ENCODE peak calls at places on chromosomes 11 and 22, in six cellular contexts. One of them, this sample, is unnamed.
A peak's percentile ranks its signal among the peaks of the same experiment; 100 is the strongest.

GRCh38 chr11:107648247-107648646 is 57.3 kb downstream of the ELMOD1 start:
- DNase-seq in HepG2: no peak
- DNase-seq in astrocyte: no peak
- DNase-seq in H1: no peak
- DNase-seq in fibroblast of lung: no peak
- DNase-seq in GM12878: no peak
- DNase-seq in this sample: no peak

GRCh38 chr11:2748061-2748813 is 48.4 kb upstream of the KCNQ1OT1 start:
- DNase-seq in HepG2: no peak
- DNase-seq in astrocyte: no peak
- DNase-seq in H1: no peak
- DNase-seq in fibroblast of lung: no peak
- DNase-seq in GM12878: no peak
- DNase-seq in this sample: no peak

GRCh38 chr22:42918500-42918899 is 61.4 kb upstream of the ARFGAP3 start:
- DNase-seq in HepG2: no peak
- DNase-seq in astrocyte: no peak
- DNase-seq in H1: no peak
- DNase-seq in fibroblast of lung: no peak
- DNase-seq in GM12878: no peak
- DNase-seq in this sample: no peak

GRCh38 chr11:118633979-118634378 is 26.6 kb downstream of the PHLDB1 start:
- DNase-seq in HepG2: no peak
- DNase-seq in astrocyte: peak; percentile 41
- DNase-seq in H1: no peak
- DNase-seq in fibroblast of lung: peak; percentile 62
- DNase-seq in GM12878: no peak
- DNase-seq in this sample: no peak

GRCh38 chr22:49780281-49780991 is 47.2 kb downstream of the BRD1 start:
- DNase-seq in HepG2: no peak
- DNase-seq in astrocyte: no peak
- DNase-seq in H1: no peak
- DNase-seq in fibroblast of lung: no peak
- DNase-seq in GM12878: no peak
- DNase-seq in this sample: no peak

GRCh38 chr11:10323793-10324170 is 18.9 kb downstream of the ADM start:
- DNase-seq in HepG2: no peak
- DNase-seq in astrocyte: peak; percentile 68
- DNase-seq in H1: no peak
- DNase-seq in fibroblast of lung: peak; percentile 74
- DNase-seq in GM12878: no peak
- DNase-seq in this sample: no peak

GRCh38 chr11:33696411-33696810 is 4.2 kb downstream of the C11orf91 start:
- DNase-seq in HepG2: no peak
- DNase-seq in astrocyte: no peak
- DNase-seq in H1: no peak
- DNase-seq in fibroblast of lung: no peak
- DNase-seq in GM12878: no peak
- DNase-seq in this sample: no peak

GRCh38 chr22:50180727-50181521 is 4.8 kb upstream of the TRABD start:
- DNase-seq in HepG2: no peak
- DNase-seq in astrocyte: no peak
- DNase-seq in H1: no peak
- DNase-seq in fibroblast of lung: no peak
- DNase-seq in GM12878: no peak
- DNase-seq in this sample: no peak

GRCh38 chr11:55054723-55055122 is 207.2 kb upstream of the TRIM48 start:
- DNase-seq in HepG2: no peak
- DNase-seq in astrocyte: no peak
- DNase-seq in H1: no peak
- DNase-seq in fibroblast of lung: no peak
- DNase-seq in GM12878: no peak
- DNase-seq in this sample: no peak

GRCh38 chr11:16779436-16779835 is 41.0 kb downstream of the C11orf58 start:
- DNase-seq in HepG2: no peak
- DNase-seq in astrocyte: no peak
- DNase-seq in H1: no peak
- DNase-seq in fibroblast of lung: no peak
- DNase-seq in GM12878: no peak
- DNase-seq in this sample: no peak

GRCh38 chr11:112784323-112785073 is 176.7 kb upstream of the NCAM1 start:
- DNase-seq in HepG2: no peak
- DNase-seq in astrocyte: peak; percentile 94
- DNase-seq in H1: no peak
- DNase-seq in fibroblast of lung: peak; percentile 95
- DNase-seq in GM12878: no peak
- DNase-seq in this sample: no peak

GRCh38 chr11:87659807-87660206 is 515.4 kb downstream of the RAB38 start:
- DNase-seq in HepG2: no peak
- DNase-seq in astrocyte: peak; percentile 25
- DNase-seq in H1: no peak
- DNase-seq in fibroblast of lung: peak; percentile 39
- DNase-seq in GM12878: no peak
- DNase-seq in this sample: no peak

GRCh38 chr22:45688606-45689080 is 17.0 kb downstream of the ATXN10 start:
- DNase-seq in HepG2: no peak
- DNase-seq in astrocyte: peak; percentile 95
- DNase-seq in H1: no peak
- DNase-seq in fibroblast of lung: peak; percentile 95
- DNase-seq in GM12878: no peak
- DNase-seq in this sample: no peak

GRCh38 chr11:38089728-38090127 is 1491.7 kb upstream of the RAG2 start:
- DNase-seq in HepG2: no peak
- DNase-seq in astrocyte: no peak
- DNase-seq in H1: no peak
- DNase-seq in fibroblast of lung: peak; percentile 6
- DNase-seq in GM12878: no peak
- DNase-seq in this sample: no peak

GRCh38 chr11:58493676-58494075 is 14.2 kb downstream of the OR5B21 start:
- DNase-seq in HepG2: no peak
- DNase-seq in astrocyte: peak; percentile 3
- DNase-seq in H1: no peak
- DNase-seq in fibroblast of lung: peak; percentile 8
- DNase-seq in GM12878: no peak
- DNase-seq in this sample: no peak

DNA sequence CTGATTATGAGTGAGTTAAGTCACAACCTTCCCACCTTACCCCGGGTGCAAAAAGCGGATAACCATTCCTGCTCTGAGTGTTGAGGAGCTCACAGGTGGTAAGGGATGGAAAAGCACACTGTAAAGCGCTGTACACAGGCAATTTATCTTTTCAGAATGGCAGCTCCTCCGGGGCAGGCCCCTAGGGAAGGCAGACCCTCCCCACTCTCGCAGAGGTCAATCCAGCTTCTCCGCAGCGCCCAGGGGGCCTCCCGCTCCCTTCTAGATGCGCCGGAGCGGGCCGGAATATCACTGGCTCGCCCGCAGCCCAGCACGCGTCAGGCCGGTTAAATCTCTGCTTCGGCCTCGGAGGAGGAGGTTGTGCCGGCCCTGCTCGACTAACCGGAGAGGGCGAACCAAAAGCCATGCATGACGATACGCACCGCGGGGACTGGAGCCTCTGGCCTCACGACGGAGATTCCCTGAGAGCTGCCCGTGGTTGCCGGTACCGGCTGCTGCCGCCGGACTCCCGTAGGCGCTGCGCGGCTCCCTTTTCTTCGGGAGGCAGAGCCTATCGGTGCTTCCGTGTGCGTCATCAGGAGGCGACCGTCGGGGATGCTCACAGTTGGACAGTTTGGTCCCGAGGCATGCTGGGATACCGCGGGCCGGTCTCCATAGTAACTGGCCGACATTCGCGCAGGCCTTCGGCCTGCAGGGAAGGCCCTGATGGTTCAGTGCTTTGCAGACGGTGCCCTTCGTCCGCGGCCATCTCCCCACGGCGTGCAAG is at the start of gene BRMS1:
- DNase-seq in HepG2: peak; percentile 94
- DNase-seq in astrocyte: peak; percentile 94
- DNase-seq in H1: peak; percentile 86
- DNase-seq in fibroblast of lung: peak; percentile 97
- DNase-seq in GM12878: peak; percentile 79
- DNase-seq in this sample: peak; percentile 95
- TF ChIP-seq CTCF in HepG2: peak; percentile 35
- TF ChIP-seq CTCF in astrocyte: no peak
- TF ChIP-seq CTCF in H1: no peak
- TF ChIP-seq CTCF in fibroblast of lung: peak; percentile 29
- TF ChIP-seq CTCF in GM12878: no peak
- TF ChIP-seq CTCF in this sample: peak; percentile 34

GRCh38 chr11:62554377-62554776 is 7.8 kb upstream of the AHNAK start:
- DNase-seq in HepG2: no peak
- DNase-seq in astrocyte: no peak
- DNase-seq in H1: no peak
- DNase-seq in fibroblast of lung: no peak
- DNase-seq in GM12878: no peak
- DNase-seq in this sample: no peak
- H3K9ac ChIP-seq in HepG2: no peak overlapping the region
- H3K9ac ChIP-seq in astrocyte: peak overlapping the region; percentile 88
- H3K9ac ChIP-seq in H1: no peak overlapping the region
- H3K9ac ChIP-seq in fibroblast of lung: peak overlapping the region; percentile 17
- H3K9ac ChIP-seq in GM12878: no peak overlapping the region
- H3K9ac ChIP-seq in this sample: no peak overlapping the region

GRCh38 chr11:131632971-131633370 is 262.6 kb downstream of the NTM start:
- DNase-seq in HepG2: no peak
- DNase-seq in astrocyte: no peak
- DNase-seq in H1: no peak
- DNase-seq in fibroblast of lung: no peak
- DNase-seq in GM12878: no peak
- DNase-seq in this sample: no peak
- TF ChIP-seq CTCF in HepG2: no peak
- TF ChIP-seq CTCF in astrocyte: no peak
- TF ChIP-seq CTCF in H1: no peak
- TF ChIP-seq CTCF in fibroblast of lung: no peak
- TF ChIP-seq CTCF in GM12878: no peak
- TF ChIP-seq CTCF in this sample: no peak

GRCh38 chr22:23858484-23858815 is 775 bp downstream of the SLC2A11 start:
- DNase-seq in HepG2: no peak
- DNase-seq in astrocyte: no peak
- DNase-seq in H1: no peak
- DNase-seq in fibroblast of lung: no peak
- DNase-seq in GM12878: no peak
- DNase-seq in this sample: no peak
- H3K9ac ChIP-seq in HepG2: peak overlapping the region; percentile 74
- H3K9ac ChIP-seq in astrocyte: peak overlapping the region; percentile 72
- H3K9ac ChIP-seq in H1: no peak overlapping the region
- H3K9ac ChIP-seq in fibroblast of lung: no peak overlapping the region
- H3K9ac ChIP-seq in GM12878: peak overlapping the region; percentile 94
- H3K9ac ChIP-seq in this sample: peak overlapping the region; percentile 79

GRCh38 chr22:44669725-44670027 is 32.3 kb upstream of the PRR5 start:
- DNase-seq in HepG2: no peak
- DNase-seq in astrocyte: no peak
- DNase-seq in H1: no peak
- DNase-seq in fibroblast of lung: no peak
- DNase-seq in GM12878: no peak
- DNase-seq in this sample: no peak
- TF ChIP-seq CTCF in HepG2: peak; percentile 50
- TF ChIP-seq CTCF in astrocyte: no peak
- TF ChIP-seq CTCF in H1: peak; percentile 87
- TF ChIP-seq CTCF in fibroblast of lung: peak; percentile 28
- TF ChIP-seq CTCF in GM12878: peak; percentile 11
- TF ChIP-seq CTCF in this sample: peak; percentile 36

GRCh38 chr22:23695748-23696325 is 5.0 kb downstream of the RGL4 start:
- DNase-seq in HepG2: no peak
- DNase-seq in astrocyte: no peak
- DNase-seq in H1: no peak
- DNase-seq in fibroblast of lung: no peak
- DNase-seq in GM12878: no peak
- DNase-seq in this sample: no peak

GRCh38 chr22:23698673-23699235 is 7.9 kb downstream of the RGL4 start:
- DNase-seq in HepG2: no peak
- DNase-seq in astrocyte: no peak
- DNase-seq in H1: no peak
- DNase-seq in fibroblast of lung: no peak
- DNase-seq in GM12878: no peak
- DNase-seq in this sample: no peak

GRCh38 chr22:23696326-23696851 is 5.6 kb downstream of the RGL4 start:
- DNase-seq in HepG2: no peak
- DNase-seq in astrocyte: peak; percentile 22
- DNase-seq in H1: no peak
- DNase-seq in fibroblast of lung: peak; percentile 46
- DNase-seq in GM12878: peak; percentile 33
- DNase-seq in this sample: peak; percentile 93

GRCh38 chr22:23698094-23698493 is 7.3 kb downstream of the RGL4 start:
- DNase-seq in HepG2: no peak
- DNase-seq in astrocyte: no peak
- DNase-seq in H1: no peak
- DNase-seq in fibroblast of lung: no peak
- DNase-seq in GM12878: no peak
- DNase-seq in this sample: no peak

DNA sequence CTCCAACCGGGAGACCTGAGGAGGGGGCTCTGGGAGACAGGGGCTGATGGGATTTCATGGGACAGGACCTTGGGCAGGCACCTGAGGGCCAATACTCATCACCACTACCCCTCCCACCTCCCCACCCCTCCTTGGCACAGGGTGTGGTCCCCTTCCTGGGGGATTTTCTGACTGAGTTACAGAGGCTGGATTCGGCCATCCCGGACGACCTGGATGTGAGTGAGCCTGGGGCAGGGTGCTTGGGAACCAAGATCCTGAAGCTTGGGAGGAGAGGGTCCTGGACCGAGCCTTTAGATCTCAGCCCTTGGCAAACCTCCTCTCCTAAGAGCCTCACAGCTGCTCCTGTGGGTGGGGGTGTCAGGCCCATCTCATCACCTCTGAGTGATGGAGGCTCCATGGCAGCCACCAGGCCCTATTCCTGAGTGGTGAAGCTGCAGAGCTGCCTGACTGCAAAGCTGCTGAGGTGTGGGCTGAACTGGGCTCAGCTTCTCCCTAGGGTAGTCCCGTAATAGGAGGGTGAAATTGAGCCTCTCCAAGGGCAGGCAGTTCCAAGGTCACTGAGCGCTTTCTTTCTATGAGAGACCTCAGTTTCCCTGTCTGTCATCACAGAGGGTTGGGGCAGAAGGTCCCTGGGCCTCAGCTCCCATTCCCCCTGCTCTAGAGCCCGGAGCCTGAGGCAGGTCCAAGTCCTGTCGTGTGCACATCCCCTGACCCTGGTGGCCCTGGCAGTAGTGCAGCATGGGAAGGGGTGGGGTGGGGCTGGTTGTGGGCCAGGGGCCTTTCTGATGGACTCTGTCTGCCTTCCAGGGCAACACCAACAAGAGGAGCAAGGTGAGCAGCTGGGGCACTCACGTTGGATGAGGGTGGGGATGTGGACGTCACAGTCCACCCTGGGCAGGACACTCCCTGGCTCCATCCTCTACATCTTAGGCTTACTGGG is 6.5 kb downstream of the RGL4 start:
- DNase-seq in HepG2: no peak
- DNase-seq in astrocyte: no peak
- DNase-seq in H1: no peak
- DNase-seq in fibroblast of lung: no peak
- DNase-seq in GM12878: no peak
- DNase-seq in this sample: peak; percentile 24
- H3K9ac ChIP-seq in HepG2: no peak overlapping the region
- H3K9ac ChIP-seq in astrocyte: no peak overlapping the region
- H3K9ac ChIP-seq in H1: no peak overlapping the region
- H3K9ac ChIP-seq in fibroblast of lung: no peak overlapping the region
- H3K9ac ChIP-seq in GM12878: peak overlapping the region; percentile 68
- H3K9ac ChIP-seq in this sample: peak overlapping the region; percentile 54

GRCh38 chr22:22207845-22208564 is 36.6 kb upstream of the VPREB1 start:
- DNase-seq in HepG2: peak; percentile 53
- DNase-seq in astrocyte: peak; percentile 32
- DNase-seq in H1: peak; percentile 36
- DNase-seq in fibroblast of lung: peak; percentile 59
- DNase-seq in GM12878: peak; percentile 62
- DNase-seq in this sample: peak; percentile 91
- TF ChIP-seq CTCF in HepG2: peak; percentile 85
- TF ChIP-seq CTCF in astrocyte: peak; percentile 78
- TF ChIP-seq CTCF in H1: peak; percentile 81
- TF ChIP-seq CTCF in fibroblast of lung: peak; percentile 77
- TF ChIP-seq CTCF in GM12878: peak; percentile 78
- TF ChIP-seq CTCF in this sample: peak; percentile 97

GRCh38 chr11:44268073-44268806 is 41.7 kb downstream of the ALX4 start:
- DNase-seq in HepG2: no peak
- DNase-seq in astrocyte: no peak
- DNase-seq in H1: no peak
- DNase-seq in fibroblast of lung: no peak
- DNase-seq in GM12878: no peak
- DNase-seq in this sample: no peak
- H3K9ac ChIP-seq in HepG2: no peak overlapping the region
- H3K9ac ChIP-seq in astrocyte: no peak overlapping the region
- H3K9ac ChIP-seq in H1: no peak overlapping the region
- H3K9ac ChIP-seq in fibroblast of lung: no peak overlapping the region
- H3K9ac ChIP-seq in GM12878: no peak overlapping the region
- H3K9ac ChIP-seq in this sample: no peak overlapping the region

This sample was measured in DND-41.